ENCODE peak calls at places on chromosomes 5 and 9, in four cellular contexts. Y is stimulated activated CD8-positive, alpha-beta memory T cell treated with anti-CD3 and anti-CD28 coated beads, Interleukin-12 subunit alpha, Interleukin-12 subunit beta, amount 100 ng/mL, for 1 hour; E is Kasumi-1; I is T-helper 2 cell. R is an unnamed sample.

GRCh38 chr9:128192601-128193371 is 1.4 kb upstream of the CIZ1 start:
- DNase-seq in E (no peak), Y (peak; percentile 12), I (peak; percentile 30), R (peak; percentile 68)

GRCh38 chr5:164233796-164234195 is 728.4 kb downstream of the MAT2B start:
- DNase-seq in E (no peak), Y (no peak), I (no peak), R (no peak)

GRCh38 chr5:93192107-93192506 is 388.9 kb downstream of the NR2F1-AS1 start:
- DNase-seq in Y (no peak), E (no peak), I (no peak), R (peak; percentile 60)

GRCh38 chr9:93984860-93985259 is 29.7 kb upstream of the BARX1 start:
- DNase-seq in E (no peak), I (no peak), Y (no peak), R (no peak)

GRCh38 chr9:25994605-25995004 is 316.4 kb upstream of the TUSC1 start:
- DNase-seq in Y (no peak), E (no peak), I (no peak), R (no peak)

GRCh38 chr9:138003485-138004190 is 126.1 kb downstream of the CACNA1B start:
- DNase-seq in E (no peak), Y (no peak), I (no peak), R (no peak)

GRCh38 chr9:135224921-135225541 is 137.6 kb downstream of the OLFM1 start:
- DNase-seq in E (no peak), Y (no peak), I (no peak), R (no peak)

GRCh38 chr9:99031994-99032393 is 72.9 kb upstream of the TGFBR1 start:
- DNase-seq in Y (no peak), I (no peak), E (no peak), R (no peak)

GRCh38 chr9:37350486-37351190 is 71.9 kb upstream of the GRHPR start:
- DNase-seq in I (no peak), E (no peak), Y (no peak), R (peak; percentile 60)

GRCh38 chr9:92100237-92100911 is 14.8 kb downstream of the SPTLC1 start:
- DNase-seq in I (no peak), Y (no peak), E (no peak), R (peak; percentile 85)

GRCh38 chr9:69470186-69470977 is 145.4 kb downstream of the ENTREP1 start:
- DNase-seq in E (no peak), I (no peak), Y (no peak), R (no peak)

GRCh38 chr9:25224309-25224708 is 453.9 kb downstream of the TUSC1 start:
- DNase-seq in E (no peak), I (no peak), Y (no peak), R (no peak)

GRCh38 chr9:93296889-93297480 is 113.0 kb downstream of the WNK2 start:
- DNase-seq in Y (no peak), I (no peak), E (no peak), R (no peak)

GRCh38 chr5:86613459-86613858 is 4.3 kb upstream of the COX7C start:
- DNase-seq in E (peak; percentile 17), Y (no peak), I (no peak), R (no peak)

GRCh38 chr9:12776775-12777055 is 1.9 kb downstream of the LURAP1L start:
- DNase-seq in Y (no peak), E (no peak), I (no peak), R (peak; percentile 77)

GRCh38 chr9:89543057-89543456 is 45.1 kb upstream of the SEMA4D start:
- DNase-seq in Y (no peak), I (no peak), E (no peak), R (no peak)

GRCh38 chr5:172758077-172758835 is 12.7 kb downstream of the DUSP1 start:
- DNase-seq in I (no peak), E (no peak), Y (no peak), R (peak; percentile 97)

GRCh38 chr5:37207802-37208201 is 41.4 kb downstream of the CPLANE1 start:
- DNase-seq in E (no peak), I (no peak), Y (no peak), R (no peak)

GRCh38 chr9:92196909-92197308 is 81.7 kb upstream of the SPTLC1 start:
- DNase-seq in Y (no peak), E (no peak), I (no peak), R (peak; percentile 59)

GRCh38 chr5:31952034-31952433 is 222.1 kb downstream of the GOLPH3 start:
- DNase-seq in E (no peak), Y (no peak), I (no peak), R (no peak)

GRCh38 chr5:73901045-73901444 is 275.0 kb downstream of the ARHGEF28 start:
- DNase-seq in Y (no peak), I (no peak), E (no peak), R (peak; percentile 66)

GRCh38 chr5:158326241-158326640 is 467.3 kb upstream of the CLINT1 start:
- DNase-seq in E (no peak), I (no peak), Y (no peak), R (no peak)